ENCODE peak calls at places on chromosomes 7 and 10, in nine cellular contexts. One of them, this sample, is unnamed.

GRCh38 chr7:98054585-98054984 is 52.1 kb upstream of the LMTK2 start:
- DNase-seq in A549: no peak
- DNase-seq in HCT116: no peak
- DNase-seq in GM23338: no peak
- DNase-seq in HepG2: no peak
- DNase-seq in GM12878: no peak
- DNase-seq in SK-N-SH: no peak
- DNase-seq in K562: no peak
- DNase-seq in HL-60: no peak
- DNase-seq in this sample: no peak

GRCh38 chr7:2470204-2471021 is 5.8 kb downstream of the GRIFIN start:
- DNase-seq in A549: no peak
- DNase-seq in HCT116: no peak
- DNase-seq in GM23338: no peak
- DNase-seq in HepG2: no peak
- DNase-seq in GM12878: no peak
- DNase-seq in SK-N-SH: peak; percentile 51
- DNase-seq in K562: no peak
- DNase-seq in HL-60: no peak
- DNase-seq in this sample: no peak

GRCh38 chr10:97028126-97028831 is 157.5 kb downstream of the SLIT1 start:
- DNase-seq in A549: no peak
- DNase-seq in HCT116: no peak
- DNase-seq in GM23338: no peak
- DNase-seq in HepG2: no peak
- DNase-seq in GM12878: no peak
- DNase-seq in SK-N-SH: no peak
- DNase-seq in K562: no peak
- DNase-seq in HL-60: no peak
- DNase-seq in this sample: no peak

GRCh38 chr7:13308423-13308822 is 621.0 kb downstream of the ARL4A start:
- DNase-seq in A549: no peak
- DNase-seq in HCT116: no peak
- DNase-seq in GM23338: no peak
- DNase-seq in HepG2: no peak
- DNase-seq in GM12878: no peak
- DNase-seq in SK-N-SH: peak; percentile 1
- DNase-seq in K562: no peak
- DNase-seq in HL-60: no peak
- DNase-seq in this sample: no peak

GRCh38 chr7:7944619-7945282 is 23.8 kb upstream of the GLCCI1 start:
- DNase-seq in A549: no peak
- DNase-seq in HCT116: no peak
- DNase-seq in GM23338: no peak
- DNase-seq in HepG2: no peak
- DNase-seq in GM12878: peak; percentile 99
- DNase-seq in SK-N-SH: no peak
- DNase-seq in K562: no peak
- DNase-seq in HL-60: no peak
- DNase-seq in this sample: no peak

GRCh38 chr10:125692932-125693847 is 10.2 kb upstream of the TEX36 start:
- DNase-seq in A549: no peak
- DNase-seq in HCT116: no peak
- DNase-seq in GM23338: no peak
- DNase-seq in HepG2: no peak
- DNase-seq in GM12878: no peak
- DNase-seq in SK-N-SH: no peak
- DNase-seq in K562: no peak
- DNase-seq in HL-60: no peak
- DNase-seq in this sample: no peak

GRCh38 chr7:27746978-27747377 is 7.0 kb downstream of the TAX1BP1 start:
- DNase-seq in A549: no peak
- DNase-seq in HCT116: no peak
- DNase-seq in GM23338: no peak
- DNase-seq in HepG2: no peak
- DNase-seq in GM12878: no peak
- DNase-seq in SK-N-SH: no peak
- DNase-seq in K562: no peak
- DNase-seq in HL-60: no peak
- DNase-seq in this sample: no peak

GRCh38 chr7:31734456-31734855 is 47.4 kb downstream of the PPP1R17 start:
- DNase-seq in A549: no peak
- DNase-seq in HCT116: no peak
- DNase-seq in GM23338: no peak
- DNase-seq in HepG2: no peak
- DNase-seq in GM12878: no peak
- DNase-seq in SK-N-SH: no peak
- DNase-seq in K562: no peak
- DNase-seq in HL-60: no peak
- DNase-seq in this sample: no peak

GRCh38 chr7:110090113-110090820 is 1000.7 kb upstream of the LRRN3 start:
- DNase-seq in A549: no peak
- DNase-seq in HCT116: peak; percentile 38
- DNase-seq in GM23338: peak; percentile 57
- DNase-seq in HepG2: peak; percentile 37
- DNase-seq in GM12878: no peak
- DNase-seq in SK-N-SH: no peak
- DNase-seq in K562: no peak
- DNase-seq in HL-60: no peak
- DNase-seq in this sample: peak; percentile 17

GRCh38 chr10:93115661-93116383 is 42.1 kb downstream of the CYP26A1 start:
- DNase-seq in A549: peak; percentile 39
- DNase-seq in HCT116: peak; percentile 74
- DNase-seq in GM23338: peak; percentile 92
- DNase-seq in HepG2: peak; percentile 63
- DNase-seq in GM12878: peak; percentile 32
- DNase-seq in SK-N-SH: peak; percentile 69
- DNase-seq in K562: peak; percentile 72
- DNase-seq in HL-60: peak; percentile 35
- DNase-seq in this sample: peak; percentile 15

GRCh38 chr10:127196955-127197432 is 603 bp upstream of the INSYN2A start:
- DNase-seq in A549: no peak
- DNase-seq in HCT116: no peak
- DNase-seq in GM23338: no peak
- DNase-seq in HepG2: no peak
- DNase-seq in GM12878: no peak
- DNase-seq in SK-N-SH: no peak
- DNase-seq in K562: no peak
- DNase-seq in HL-60: no peak
- DNase-seq in this sample: no peak

GRCh38 chr7:4962872-4963775 is 4.1 kb upstream of the MMD2 start:
- DNase-seq in A549: no peak
- DNase-seq in HCT116: no peak
- DNase-seq in GM23338: no peak
- DNase-seq in HepG2: no peak
- DNase-seq in GM12878: no peak
- DNase-seq in SK-N-SH: no peak
- DNase-seq in K562: no peak
- DNase-seq in HL-60: no peak
- DNase-seq in this sample: no peak

GRCh38 chr7:143408686-143409551 is at the start of gene EPHA1:
- DNase-seq in A549: peak; percentile 65
- DNase-seq in HCT116: peak; percentile 88
- DNase-seq in GM23338: peak; percentile 97
- DNase-seq in HepG2: no peak
- DNase-seq in GM12878: no peak
- DNase-seq in SK-N-SH: no peak
- DNase-seq in K562: peak; percentile 60
- DNase-seq in HL-60: no peak
- DNase-seq in this sample: no peak

GRCh38 chr10:70656489-70656888 is 15.8 kb upstream of the ADAMTS14 start:
- DNase-seq in A549: no peak
- DNase-seq in HCT116: no peak
- DNase-seq in GM23338: no peak
- DNase-seq in HepG2: no peak
- DNase-seq in GM12878: peak; percentile 56
- DNase-seq in SK-N-SH: no peak
- DNase-seq in K562: peak; percentile 77
- DNase-seq in HL-60: peak; percentile 66
- DNase-seq in this sample: peak; percentile 71

GRCh38 chr7:95607477-95608010 is 11.2 kb upstream of the PDK4 start:
- DNase-seq in A549: no peak
- DNase-seq in HCT116: no peak
- DNase-seq in GM23338: no peak
- DNase-seq in HepG2: no peak
- DNase-seq in GM12878: no peak
- DNase-seq in SK-N-SH: no peak
- DNase-seq in K562: no peak
- DNase-seq in HL-60: no peak
- DNase-seq in this sample: no peak

DNA sequence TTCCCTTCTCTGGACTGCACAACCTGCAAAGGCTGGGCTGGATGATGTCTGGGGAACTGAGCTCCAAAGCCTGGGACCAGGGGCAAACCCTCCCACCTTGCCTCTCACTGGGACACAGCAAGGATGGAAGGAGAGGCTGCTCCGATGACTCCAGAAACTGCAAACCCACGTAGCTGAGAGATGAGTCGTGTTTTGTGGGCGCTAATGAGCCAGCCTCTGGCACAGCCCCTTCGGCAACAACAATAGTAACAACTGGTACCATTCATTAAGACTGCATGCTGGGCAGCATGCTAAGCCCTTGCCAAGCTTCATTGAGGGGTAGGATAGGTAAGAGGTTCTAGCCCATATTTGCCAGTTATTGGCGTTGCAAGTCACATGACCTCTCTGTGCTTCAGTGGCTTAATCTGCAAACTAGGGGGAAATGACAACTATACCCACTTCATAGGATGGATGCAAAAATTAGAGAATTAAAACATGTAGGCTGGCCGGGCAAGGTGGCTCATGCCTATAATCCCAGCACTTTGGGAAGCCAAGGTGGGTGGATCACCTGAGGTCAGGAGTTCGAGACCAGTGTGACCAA is 145.9 kb downstream of the SH3PXD2A start:
- DNase-seq in A549: no peak
- DNase-seq in HCT116: peak; percentile 28
- DNase-seq in GM23338: no peak
- DNase-seq in HepG2: no peak
- DNase-seq in GM12878: no peak
- DNase-seq in SK-N-SH: no peak
- DNase-seq in K562: no peak
- DNase-seq in HL-60: no peak
- DNase-seq in this sample: no peak
- TF ChIP-seq REST in A549: no peak
- TF ChIP-seq REST in HCT116: no peak
- TF ChIP-seq REST in GM23338: no peak
- TF ChIP-seq REST in HepG2: no peak
- TF ChIP-seq REST in GM12878: no peak
- TF ChIP-seq REST in SK-N-SH: no peak
- TF ChIP-seq REST in K562: no peak
- TF ChIP-seq REST in HL-60: no peak
- TF ChIP-seq REST in this sample: no peak

GRCh38 chr7:70668606-70669358 is 463.2 kb upstream of the GALNT17 start:
- DNase-seq in A549: no peak
- DNase-seq in HCT116: no peak
- DNase-seq in GM23338: peak; percentile 28
- DNase-seq in HepG2: no peak
- DNase-seq in GM12878: peak; percentile 43
- DNase-seq in SK-N-SH: no peak
- DNase-seq in K562: no peak
- DNase-seq in HL-60: no peak
- DNase-seq in this sample: no peak
- H3K27ac ChIP-seq in A549: no peak overlapping the region
- H3K27ac ChIP-seq in HCT116: no peak overlapping the region
- H3K27ac ChIP-seq in GM23338: no peak overlapping the region
- H3K27ac ChIP-seq in HepG2: no peak overlapping the region
- H3K27ac ChIP-seq in GM12878: peak overlapping the region; percentile 7
- H3K27ac ChIP-seq in SK-N-SH: no peak overlapping the region
- H3K27ac ChIP-seq in K562: no peak overlapping the region
- H3K27ac ChIP-seq in HL-60: no peak overlapping the region
- H3K27ac ChIP-seq in this sample: no peak overlapping the region

GRCh38 chr7:51139796-51140195 is 176.8 kb downstream of the COBL start:
- DNase-seq in A549: no peak
- DNase-seq in HCT116: no peak
- DNase-seq in GM23338: no peak
- DNase-seq in HepG2: no peak
- DNase-seq in GM12878: no peak
- DNase-seq in SK-N-SH: no peak
- DNase-seq in K562: no peak
- DNase-seq in HL-60: no peak
- DNase-seq in this sample: no peak
- TF ChIP-seq REST in A549: no peak
- TF ChIP-seq REST in HCT116: no peak
- TF ChIP-seq REST in GM23338: no peak
- TF ChIP-seq REST in HepG2: no peak
- TF ChIP-seq REST in GM12878: no peak
- TF ChIP-seq REST in SK-N-SH: no peak
- TF ChIP-seq REST in K562: no peak
- TF ChIP-seq REST in HL-60: no peak
- TF ChIP-seq REST in this sample: no peak

GRCh38 chr7:22858274-22858639 is 35.6 kb upstream of the TOMM7 start:
- DNase-seq in A549: no peak
- DNase-seq in HCT116: no peak
- DNase-seq in GM23338: no peak
- DNase-seq in HepG2: no peak
- DNase-seq in GM12878: no peak
- DNase-seq in SK-N-SH: no peak
- DNase-seq in K562: no peak
- DNase-seq in HL-60: no peak
- DNase-seq in this sample: no peak

GRCh38 chr7:22855049-22855392 is 32.4 kb upstream of the TOMM7 start:
- DNase-seq in A549: peak; percentile 25
- DNase-seq in HCT116: no peak
- DNase-seq in GM23338: no peak
- DNase-seq in HepG2: no peak
- DNase-seq in GM12878: no peak
- DNase-seq in SK-N-SH: no peak
- DNase-seq in K562: no peak
- DNase-seq in HL-60: no peak
- DNase-seq in this sample: no peak

GRCh38 chr7:22858640-22859561 is 36.3 kb upstream of the TOMM7 start:
- DNase-seq in A549: peak; percentile 46
- DNase-seq in HCT116: peak; percentile 69
- DNase-seq in GM23338: no peak
- DNase-seq in HepG2: no peak
- DNase-seq in GM12878: no peak
- DNase-seq in SK-N-SH: no peak
- DNase-seq in K562: peak; percentile 35
- DNase-seq in HL-60: no peak
- DNase-seq in this sample: no peak

GRCh38 chr7:22854158-22855048 is 31.8 kb upstream of the TOMM7 start:
- DNase-seq in A549: peak; percentile 85
- DNase-seq in HCT116: peak; percentile 80
- DNase-seq in GM23338: peak; percentile 92
- DNase-seq in HepG2: peak; percentile 74
- DNase-seq in GM12878: peak; percentile 63
- DNase-seq in SK-N-SH: peak; percentile 29
- DNase-seq in K562: peak; percentile 96
- DNase-seq in HL-60: peak; percentile 85
- DNase-seq in this sample: no peak

DNA sequence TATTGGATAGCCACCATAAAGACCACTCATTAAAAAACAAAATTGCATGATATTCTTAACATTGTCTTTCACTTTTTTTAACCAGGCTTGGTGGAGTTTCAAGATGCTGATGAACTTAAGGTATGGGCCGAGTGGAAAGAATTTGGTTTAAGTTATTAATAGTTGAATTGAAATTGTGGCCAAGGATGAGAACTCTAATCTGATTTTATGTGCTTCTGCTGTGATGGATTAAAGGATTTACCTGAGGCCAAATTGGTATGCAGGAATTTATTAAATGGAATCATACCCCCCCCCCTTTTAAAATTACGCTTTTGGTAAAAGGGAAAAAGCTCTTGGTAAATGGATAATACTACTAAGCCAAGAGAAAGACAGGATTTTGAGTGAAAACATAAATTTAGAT is 33.8 kb upstream of the TOMM7 start:
- DNase-seq in A549: no peak
- DNase-seq in HCT116: no peak
- DNase-seq in GM23338: no peak
- DNase-seq in HepG2: no peak
- DNase-seq in GM12878: no peak
- DNase-seq in SK-N-SH: no peak
- DNase-seq in K562: no peak
- DNase-seq in HL-60: no peak
- DNase-seq in this sample: no peak
- H3K27ac ChIP-seq in A549: peak overlapping the region; percentile 97
- H3K27ac ChIP-seq in HCT116: peak overlapping the region; percentile 97
- H3K27ac ChIP-seq in GM23338: peak overlapping the region; percentile 90
- H3K27ac ChIP-seq in HepG2: no peak overlapping the region
- H3K27ac ChIP-seq in GM12878: peak overlapping the region; percentile 94
- H3K27ac ChIP-seq in SK-N-SH: peak overlapping the region; percentile 58
- H3K27ac ChIP-seq in K562: peak overlapping the region; percentile 90
- H3K27ac ChIP-seq in HL-60: no peak overlapping the region
- H3K27ac ChIP-seq in this sample: peak overlapping the region; percentile 98